ENCODE peak calls at places on chromosomes 7 and 10, in four cellular contexts. B is H54, G is fibroblast of pulmonary artery, Q is ACHN. K is an unnamed sample.

GRCh38 chr10:92544296-92544695 is 29.6 kb downstream of the IDE start:
- DNase-seq in B (no peak), G (peak), Q (no peak), K (no peak)

GRCh38 chr10:71714055-71714454 is 5.5 kb downstream of the C10orf105 start:
- DNase-seq in B (no peak), G (no peak), Q (no peak), K (no peak)

GRCh38 chr10:56178210-56178609 is 182.8 kb downstream of the ZWINT start:
- DNase-seq in B (no peak), G (no peak), Q (no peak), K (no peak)

GRCh38 chr10:38102889-38103288 is 8.8 kb downstream of the ZNF37A start:
- DNase-seq in B (no peak), G (no peak), Q (no peak), K (no peak)

GRCh38 chr10:124512040-124512428 is 50.4 kb downstream of the LHPP start:
- DNase-seq in B (no peak), G (no peak), Q (no peak), K (no peak)

GRCh38 chr10:63429280-63429679 is 36.5 kb downstream of the JMJD1C start:
- DNase-seq in B (no peak), G (peak), Q (no peak), K (no peak)

GRCh38 chr10:2099321-2099720 is 362.0 kb upstream of the ADARB2 start:
- DNase-seq in B (no peak), G (no peak), Q (no peak), K (no peak)

GRCh38 chr10:69901623-69902505 is 100.2 kb downstream of the COL13A1 start:
- DNase-seq in B (peak), G (peak), Q (peak), K (peak)

GRCh38 chr10:93415693-93416092 is 66.4 kb downstream of the MYOF start:
- DNase-seq in B (no peak), G (no peak), Q (no peak), K (no peak)

GRCh38 chr7:68250143-68250542 is 1253.5 kb downstream of the TYW1 start:
- DNase-seq in B (no peak), G (no peak), Q (no peak), K (no peak)

GRCh38 chr10:96587255-96588059 is 645 bp upstream of the TM9SF3 start:
- DNase-seq in B (peak), G (peak), Q (peak), K (no peak)

GRCh38 chr10:71576842-71577241 is 142.7 kb downstream of the C10orf105 start:
- DNase-seq in B (no peak), G (no peak), Q (no peak), K (no peak)

GRCh38 chr7:112905950-112906349 is 115.8 kb upstream of the TMEM168 start:
- DNase-seq in B (no peak), G (peak), Q (no peak), K (no peak)

GRCh38 chr7:55657654-55658053 is 85.4 kb upstream of the VOPP1 start:
- DNase-seq in B (no peak), G (no peak), Q (no peak), K (no peak)

GRCh38 chr7:107708956-107709355 is 35.0 kb upstream of the CBLL1 start:
- DNase-seq in B (no peak), G (no peak), Q (no peak), K (no peak)

GRCh38 chr10:11797281-11797680 is 25.9 kb upstream of the PROSER2 start:
- DNase-seq in B (no peak), G (no peak), Q (no peak), K (no peak)

GRCh38 chr10:109341986-109342385 is 581.3 kb downstream of the XPNPEP1 start:
- DNase-seq in B (no peak), G (no peak), Q (no peak), K (no peak)

GRCh38 chr10:71191459-71192113 is 20.8 kb upstream of the UNC5B start:
- DNase-seq in B (no peak), G (no peak), Q (no peak), K (no peak)

GRCh38 chr10:112271982-112272381 is 11.2 kb upstream of the TECTB start:
- DNase-seq in B (no peak), G (peak), Q (no peak), K (no peak)

GRCh38 chr7:143494622-143495021 is 16.9 kb downstream of the TAS2R41 start:
- DNase-seq in B (no peak), G (no peak), Q (peak), K (no peak)

GRCh38 chr10:23399701-23400144 is 39.2 kb upstream of the OTUD1 start:
- DNase-seq in B (no peak), G (peak), Q (no peak), K (no peak)

GRCh38 chr7:105131033-105131656 is 117.1 kb downstream of the KMT2E start:
- DNase-seq in B (no peak), G (peak), Q (no peak), K (no peak)

GRCh38 chr7:2796358-2797352 is 47.5 kb downstream of the GNA12 start:
- DNase-seq in B (no peak), G (peak), Q (no peak), K (no peak)

GRCh38 chr7:80215734-80216133 is 81.1 kb downstream of the GNAI1 start:
- DNase-seq in B (no peak), G (no peak), Q (no peak), K (no peak)

GRCh38 chr10:77756319-77757232 is 119.0 kb upstream of the KCNMA1 start:
- DNase-seq in B (peak), G (peak), Q (peak), K (peak)

GRCh38 chr10:9823268-9823930 is 1194.3 kb upstream of the CELF2 start:
- DNase-seq in B (no peak), G (no peak), Q (no peak), K (no peak)

GRCh38 chr7:4856336-4857056 is 5.3 kb downstream of the PAPOLB start:
- DNase-seq in B (no peak), G (no peak), Q (no peak), K (no peak)

GRCh38 chr7:108972009-108972408 is 402.3 kb downstream of the DNAJB9 start:
- DNase-seq in B (no peak), G (peak), Q (no peak), K (no peak)

GRCh38 chr7:11182736-11183135 is 209.1 kb downstream of the PHF14 start:
- DNase-seq in B (no peak), G (peak), Q (no peak), K (no peak)

GRCh38 chr10:18860591-18861205 is 187.9 kb upstream of the MALRD1 start:
- DNase-seq in B (no peak), G (peak), Q (no peak), K (no peak)

GRCh38 chr7:144513332-144513731 is 109.8 kb upstream of the NOBOX start:
- DNase-seq in B (no peak), G (peak), Q (peak), K (peak)

GRCh38 chr7:6407434-6407833 is 40.3 kb downstream of the DAGLB start:
- DNase-seq in B (no peak), G (no peak), Q (no peak), K (no peak)

GRCh38 chr7:26065652-26066051 is 86.3 kb upstream of the NFE2L3 start:
- DNase-seq in B (no peak), G (no peak), Q (no peak), K (no peak)

GRCh38 chr10:116974442-116975005 is 30.5 kb downstream of the SHTN1 start:
- DNase-seq in B (peak), G (peak), Q (no peak), K (peak)